ENCODE peak calls at places on chromosomes 11 and 22, in seven cellular contexts. T, B, R, U, J, W and Z are unnamed samples.

GRCh38 chr22:26174280-26174679 is 5.0 kb downstream of the SEZ6L start:
- DNase-seq in T (peak), B (no peak), R (no peak), U (no peak), J (no peak), W (no peak), Z (no peak)

GRCh38 chr22:45212306-45212709 is 28.4 kb downstream of the KIAA0930 start:
- DNase-seq in T (peak), B (no peak), R (no peak), U (no peak), J (no peak), W (no peak), Z (no peak)

GRCh38 chr11:68354181-68354872 is 41.9 kb downstream of the LRP5 start:
- DNase-seq in T (no peak), B (no peak), R (no peak), U (no peak), J (no peak), W (no peak), Z (no peak)

GRCh38 chr11:64772318-64773018 is 5.9 kb downstream of the SF1 start:
- DNase-seq in T (no peak), B (no peak), R (no peak), U (no peak), J (peak), W (no peak), Z (peak)

GRCh38 chr11:68684385-68685356 is at the start of gene GAL:
- DNase-seq in T (no peak), B (no peak), R (no peak), U (no peak), J (no peak), W (no peak), Z (peak)

GRCh38 chr11:368414-369335 is 624 bp upstream of the B4GALNT4 start:
- DNase-seq in T (peak), B (no peak), R (no peak), U (no peak), J (no peak), W (no peak), Z (no peak)

GRCh38 chr11:103862049-103862826 is 174.2 kb upstream of the DDI1 start:
- DNase-seq in T (no peak), B (no peak), R (no peak), U (no peak), J (peak), W (no peak), Z (no peak)

GRCh38 chr11:43557553-43558031 is 122.9 kb upstream of the HSD17B12 start:
- DNase-seq in T (no peak), B (no peak), R (no peak), U (no peak), J (no peak), W (no peak), Z (no peak)

GRCh38 chr11:94315664-94316063 is 11.3 kb downstream of the IZUMO1R start:
- DNase-seq in T (no peak), B (no peak), R (no peak), U (no peak), J (no peak), W (no peak), Z (no peak)

GRCh38 chr22:18057568-18058209 is 20.1 kb upstream of the PEX26 start:
- DNase-seq in T (peak), B (no peak), R (no peak), U (no peak), J (peak), W (no peak), Z (peak)